ENCODE peak calls at places on chromosomes 3 and 15, in ten cellular contexts. One of them, this sample, is unnamed.

GRCh38 chr3:49519266-49519665 is 35.0 kb upstream of the BSN start:
- DNase-seq in MCF 10A: no peak
- DNase-seq in uterus: no peak
- DNase-seq in NCI-H1436: no peak
- DNase-seq in NCI-H1092 treated with DMSO at 0.1 percent for 48 hours: no peak
- DNase-seq in activated naive CD4-positive, alpha-beta T cell treated with anti-CD3 and anti-CD28 coated beads, Interleukin-2, amount 10 ng/mL, durations not matched to agents 7 days and 5 days: no peak
- DNase-seq in activated CD4-positive, alpha-beta T cell treated with anti-CD3 and anti-CD28 coated beads for 1 hour: no peak
- DNase-seq in HCEC 1CT: no peak
- DNase-seq in stimulated activated CD4-positive, alpha-beta T cell treated with anti-CD3 and anti-CD28 coated beads, Interleukin-4, amount 100 ng/mL, for 1 hour: no peak
- DNase-seq in trophoblast cell: no peak
- DNase-seq in this sample: no peak

GRCh38 chr3:126751611-126752302 is 47.7 kb downstream of the CHCHD6 start:
- DNase-seq in MCF 10A: no peak
- DNase-seq in uterus: no peak
- DNase-seq in NCI-H1436: no peak
- DNase-seq in NCI-H1092 treated with DMSO at 0.1 percent for 48 hours: no peak
- DNase-seq in activated naive CD4-positive, alpha-beta T cell treated with anti-CD3 and anti-CD28 coated beads, Interleukin-2, amount 10 ng/mL, durations not matched to agents 7 days and 5 days: no peak
- DNase-seq in activated CD4-positive, alpha-beta T cell treated with anti-CD3 and anti-CD28 coated beads for 1 hour: no peak
- DNase-seq in HCEC 1CT: no peak
- DNase-seq in stimulated activated CD4-positive, alpha-beta T cell treated with anti-CD3 and anti-CD28 coated beads, Interleukin-4, amount 100 ng/mL, for 1 hour: no peak
- DNase-seq in trophoblast cell: no peak
- DNase-seq in this sample: no peak

GRCh38 chr3:133930341-133930933 is 34.8 kb upstream of the RAB6B start:
- DNase-seq in MCF 10A: peak
- DNase-seq in uterus: no peak
- DNase-seq in NCI-H1436: peak
- DNase-seq in NCI-H1092 treated with DMSO at 0.1 percent for 48 hours: peak
- DNase-seq in activated naive CD4-positive, alpha-beta T cell treated with anti-CD3 and anti-CD28 coated beads, Interleukin-2, amount 10 ng/mL, durations not matched to agents 7 days and 5 days: no peak
- DNase-seq in activated CD4-positive, alpha-beta T cell treated with anti-CD3 and anti-CD28 coated beads for 1 hour: no peak
- DNase-seq in HCEC 1CT: peak
- DNase-seq in stimulated activated CD4-positive, alpha-beta T cell treated with anti-CD3 and anti-CD28 coated beads, Interleukin-4, amount 100 ng/mL, for 1 hour: no peak
- DNase-seq in trophoblast cell: peak
- DNase-seq in this sample: no peak

GRCh38 chr3:73582535-73582934 is 42.2 kb downstream of the PDZRN3 start:
- DNase-seq in MCF 10A: no peak
- DNase-seq in uterus: no peak
- DNase-seq in NCI-H1436: no peak
- DNase-seq in NCI-H1092 treated with DMSO at 0.1 percent for 48 hours: no peak
- DNase-seq in activated naive CD4-positive, alpha-beta T cell treated with anti-CD3 and anti-CD28 coated beads, Interleukin-2, amount 10 ng/mL, durations not matched to agents 7 days and 5 days: no peak
- DNase-seq in activated CD4-positive, alpha-beta T cell treated with anti-CD3 and anti-CD28 coated beads for 1 hour: no peak
- DNase-seq in HCEC 1CT: no peak
- DNase-seq in stimulated activated CD4-positive, alpha-beta T cell treated with anti-CD3 and anti-CD28 coated beads, Interleukin-4, amount 100 ng/mL, for 1 hour: no peak
- DNase-seq in trophoblast cell: no peak
- DNase-seq in this sample: no peak

GRCh38 chr3:150472421-150472820 is 64.3 kb downstream of the TSC22D2 start:
- DNase-seq in MCF 10A: no peak
- DNase-seq in uterus: no peak
- DNase-seq in NCI-H1436: no peak
- DNase-seq in NCI-H1092 treated with DMSO at 0.1 percent for 48 hours: no peak
- DNase-seq in activated naive CD4-positive, alpha-beta T cell treated with anti-CD3 and anti-CD28 coated beads, Interleukin-2, amount 10 ng/mL, durations not matched to agents 7 days and 5 days: no peak
- DNase-seq in activated CD4-positive, alpha-beta T cell treated with anti-CD3 and anti-CD28 coated beads for 1 hour: no peak
- DNase-seq in HCEC 1CT: no peak
- DNase-seq in stimulated activated CD4-positive, alpha-beta T cell treated with anti-CD3 and anti-CD28 coated beads, Interleukin-4, amount 100 ng/mL, for 1 hour: no peak
- DNase-seq in trophoblast cell: peak
- DNase-seq in this sample: no peak

GRCh38 chr3:34678580-34678979 is 880.1 kb downstream of the PDCD6IP start:
- DNase-seq in MCF 10A: no peak
- DNase-seq in uterus: no peak
- DNase-seq in NCI-H1436: no peak
- DNase-seq in NCI-H1092 treated with DMSO at 0.1 percent for 48 hours: no peak
- DNase-seq in activated naive CD4-positive, alpha-beta T cell treated with anti-CD3 and anti-CD28 coated beads, Interleukin-2, amount 10 ng/mL, durations not matched to agents 7 days and 5 days: no peak
- DNase-seq in activated CD4-positive, alpha-beta T cell treated with anti-CD3 and anti-CD28 coated beads for 1 hour: no peak
- DNase-seq in HCEC 1CT: no peak
- DNase-seq in stimulated activated CD4-positive, alpha-beta T cell treated with anti-CD3 and anti-CD28 coated beads, Interleukin-4, amount 100 ng/mL, for 1 hour: no peak
- DNase-seq in trophoblast cell: peak
- DNase-seq in this sample: no peak

GRCh38 chr3:44478606-44479094 is 1.2 kb upstream of the ZNF445 start:
- DNase-seq in MCF 10A: no peak
- DNase-seq in uterus: no peak
- DNase-seq in NCI-H1436: no peak
- DNase-seq in NCI-H1092 treated with DMSO at 0.1 percent for 48 hours: no peak
- DNase-seq in activated naive CD4-positive, alpha-beta T cell treated with anti-CD3 and anti-CD28 coated beads, Interleukin-2, amount 10 ng/mL, durations not matched to agents 7 days and 5 days: no peak
- DNase-seq in activated CD4-positive, alpha-beta T cell treated with anti-CD3 and anti-CD28 coated beads for 1 hour: no peak
- DNase-seq in HCEC 1CT: no peak
- DNase-seq in stimulated activated CD4-positive, alpha-beta T cell treated with anti-CD3 and anti-CD28 coated beads, Interleukin-4, amount 100 ng/mL, for 1 hour: no peak
- DNase-seq in trophoblast cell: no peak
- DNase-seq in this sample: no peak

GRCh38 chr3:119318871-119319270 is 24.7 kb downstream of the ARHGAP31 start:
- DNase-seq in MCF 10A: no peak
- DNase-seq in uterus: no peak
- DNase-seq in NCI-H1436: no peak
- DNase-seq in NCI-H1092 treated with DMSO at 0.1 percent for 48 hours: no peak
- DNase-seq in activated naive CD4-positive, alpha-beta T cell treated with anti-CD3 and anti-CD28 coated beads, Interleukin-2, amount 10 ng/mL, durations not matched to agents 7 days and 5 days: no peak
- DNase-seq in activated CD4-positive, alpha-beta T cell treated with anti-CD3 and anti-CD28 coated beads for 1 hour: no peak
- DNase-seq in HCEC 1CT: peak
- DNase-seq in stimulated activated CD4-positive, alpha-beta T cell treated with anti-CD3 and anti-CD28 coated beads, Interleukin-4, amount 100 ng/mL, for 1 hour: no peak
- DNase-seq in trophoblast cell: peak
- DNase-seq in this sample: no peak

GRCh38 chr3:10890665-10891064 is 74.6 kb downstream of the SLC6A11 start:
- DNase-seq in MCF 10A: no peak
- DNase-seq in uterus: no peak
- DNase-seq in NCI-H1436: no peak
- DNase-seq in NCI-H1092 treated with DMSO at 0.1 percent for 48 hours: no peak
- DNase-seq in activated naive CD4-positive, alpha-beta T cell treated with anti-CD3 and anti-CD28 coated beads, Interleukin-2, amount 10 ng/mL, durations not matched to agents 7 days and 5 days: no peak
- DNase-seq in activated CD4-positive, alpha-beta T cell treated with anti-CD3 and anti-CD28 coated beads for 1 hour: no peak
- DNase-seq in HCEC 1CT: no peak
- DNase-seq in stimulated activated CD4-positive, alpha-beta T cell treated with anti-CD3 and anti-CD28 coated beads, Interleukin-4, amount 100 ng/mL, for 1 hour: no peak
- DNase-seq in trophoblast cell: no peak
- DNase-seq in this sample: no peak

GRCh38 chr3:32243519-32243918 is 5.0 kb downstream of the CMTM8 start:
- DNase-seq in MCF 10A: no peak
- DNase-seq in uterus: no peak
- DNase-seq in NCI-H1436: no peak
- DNase-seq in NCI-H1092 treated with DMSO at 0.1 percent for 48 hours: no peak
- DNase-seq in activated naive CD4-positive, alpha-beta T cell treated with anti-CD3 and anti-CD28 coated beads, Interleukin-2, amount 10 ng/mL, durations not matched to agents 7 days and 5 days: no peak
- DNase-seq in activated CD4-positive, alpha-beta T cell treated with anti-CD3 and anti-CD28 coated beads for 1 hour: no peak
- DNase-seq in HCEC 1CT: no peak
- DNase-seq in stimulated activated CD4-positive, alpha-beta T cell treated with anti-CD3 and anti-CD28 coated beads, Interleukin-4, amount 100 ng/mL, for 1 hour: no peak
- DNase-seq in trophoblast cell: no peak
- DNase-seq in this sample: no peak

GRCh38 chr3:14403636-14404395 is 1.4 kb downstream of the SLC6A6 start:
- DNase-seq in MCF 10A: peak
- DNase-seq in uterus: peak
- DNase-seq in NCI-H1436: no peak
- DNase-seq in NCI-H1092 treated with DMSO at 0.1 percent for 48 hours: peak
- DNase-seq in activated naive CD4-positive, alpha-beta T cell treated with anti-CD3 and anti-CD28 coated beads, Interleukin-2, amount 10 ng/mL, durations not matched to agents 7 days and 5 days: no peak
- DNase-seq in activated CD4-positive, alpha-beta T cell treated with anti-CD3 and anti-CD28 coated beads for 1 hour: no peak
- DNase-seq in HCEC 1CT: peak
- DNase-seq in stimulated activated CD4-positive, alpha-beta T cell treated with anti-CD3 and anti-CD28 coated beads, Interleukin-4, amount 100 ng/mL, for 1 hour: no peak
- DNase-seq in trophoblast cell: no peak
- DNase-seq in this sample: no peak

GRCh38 chr3:62246094-62246493 is 127.3 kb downstream of the FEZF2 start:
- DNase-seq in MCF 10A: peak
- DNase-seq in uterus: no peak
- DNase-seq in NCI-H1436: no peak
- DNase-seq in NCI-H1092 treated with DMSO at 0.1 percent for 48 hours: no peak
- DNase-seq in activated naive CD4-positive, alpha-beta T cell treated with anti-CD3 and anti-CD28 coated beads, Interleukin-2, amount 10 ng/mL, durations not matched to agents 7 days and 5 days: no peak
- DNase-seq in activated CD4-positive, alpha-beta T cell treated with anti-CD3 and anti-CD28 coated beads for 1 hour: no peak
- DNase-seq in HCEC 1CT: no peak
- DNase-seq in stimulated activated CD4-positive, alpha-beta T cell treated with anti-CD3 and anti-CD28 coated beads, Interleukin-4, amount 100 ng/mL, for 1 hour: no peak
- DNase-seq in trophoblast cell: no peak
- DNase-seq in this sample: no peak

GRCh38 chr15:45139770-45140169 is 10.0 kb downstream of the DUOX1 start:
- DNase-seq in MCF 10A: no peak
- DNase-seq in uterus: no peak
- DNase-seq in NCI-H1436: no peak
- DNase-seq in NCI-H1092 treated with DMSO at 0.1 percent for 48 hours: no peak
- DNase-seq in activated naive CD4-positive, alpha-beta T cell treated with anti-CD3 and anti-CD28 coated beads, Interleukin-2, amount 10 ng/mL, durations not matched to agents 7 days and 5 days: no peak
- DNase-seq in activated CD4-positive, alpha-beta T cell treated with anti-CD3 and anti-CD28 coated beads for 1 hour: no peak
- DNase-seq in HCEC 1CT: no peak
- DNase-seq in stimulated activated CD4-positive, alpha-beta T cell treated with anti-CD3 and anti-CD28 coated beads, Interleukin-4, amount 100 ng/mL, for 1 hour: no peak
- DNase-seq in trophoblast cell: no peak
- DNase-seq in this sample: no peak

GRCh38 chr15:81410318-81410753 is 36.3 kb upstream of the TMC3 start:
- DNase-seq in MCF 10A: peak
- DNase-seq in uterus: peak
- DNase-seq in NCI-H1436: peak
- DNase-seq in NCI-H1092 treated with DMSO at 0.1 percent for 48 hours: peak
- DNase-seq in activated naive CD4-positive, alpha-beta T cell treated with anti-CD3 and anti-CD28 coated beads, Interleukin-2, amount 10 ng/mL, durations not matched to agents 7 days and 5 days: peak
- DNase-seq in activated CD4-positive, alpha-beta T cell treated with anti-CD3 and anti-CD28 coated beads for 1 hour: no peak
- DNase-seq in HCEC 1CT: peak
- DNase-seq in stimulated activated CD4-positive, alpha-beta T cell treated with anti-CD3 and anti-CD28 coated beads, Interleukin-4, amount 100 ng/mL, for 1 hour: no peak
- DNase-seq in trophoblast cell: peak
- DNase-seq in this sample: peak

GRCh38 chr3:192060160-192060783 is 599.3 kb downstream of the PYDC2 start:
- DNase-seq in MCF 10A: no peak
- DNase-seq in uterus: no peak
- DNase-seq in NCI-H1436: peak
- DNase-seq in NCI-H1092 treated with DMSO at 0.1 percent for 48 hours: peak
- DNase-seq in activated naive CD4-positive, alpha-beta T cell treated with anti-CD3 and anti-CD28 coated beads, Interleukin-2, amount 10 ng/mL, durations not matched to agents 7 days and 5 days: no peak
- DNase-seq in activated CD4-positive, alpha-beta T cell treated with anti-CD3 and anti-CD28 coated beads for 1 hour: no peak
- DNase-seq in HCEC 1CT: no peak
- DNase-seq in stimulated activated CD4-positive, alpha-beta T cell treated with anti-CD3 and anti-CD28 coated beads, Interleukin-4, amount 100 ng/mL, for 1 hour: no peak
- DNase-seq in trophoblast cell: no peak
- DNase-seq in this sample: no peak

GRCh38 chr3:88150771-88151170 is 1.0 kb downstream of the C3orf38 start:
- DNase-seq in MCF 10A: no peak
- DNase-seq in uterus: no peak
- DNase-seq in NCI-H1436: no peak
- DNase-seq in NCI-H1092 treated with DMSO at 0.1 percent for 48 hours: no peak
- DNase-seq in activated naive CD4-positive, alpha-beta T cell treated with anti-CD3 and anti-CD28 coated beads, Interleukin-2, amount 10 ng/mL, durations not matched to agents 7 days and 5 days: no peak
- DNase-seq in activated CD4-positive, alpha-beta T cell treated with anti-CD3 and anti-CD28 coated beads for 1 hour: no peak
- DNase-seq in HCEC 1CT: no peak
- DNase-seq in stimulated activated CD4-positive, alpha-beta T cell treated with anti-CD3 and anti-CD28 coated beads, Interleukin-4, amount 100 ng/mL, for 1 hour: no peak
- DNase-seq in trophoblast cell: no peak
- DNase-seq in this sample: peak

GRCh38 chr15:25501828-25502446 is 63.1 kb upstream of the UBE3A start:
- DNase-seq in MCF 10A: no peak
- DNase-seq in uterus: no peak
- DNase-seq in NCI-H1436: peak
- DNase-seq in NCI-H1092 treated with DMSO at 0.1 percent for 48 hours: peak
- DNase-seq in activated naive CD4-positive, alpha-beta T cell treated with anti-CD3 and anti-CD28 coated beads, Interleukin-2, amount 10 ng/mL, durations not matched to agents 7 days and 5 days: no peak
- DNase-seq in activated CD4-positive, alpha-beta T cell treated with anti-CD3 and anti-CD28 coated beads for 1 hour: no peak
- DNase-seq in HCEC 1CT: no peak
- DNase-seq in stimulated activated CD4-positive, alpha-beta T cell treated with anti-CD3 and anti-CD28 coated beads, Interleukin-4, amount 100 ng/mL, for 1 hour: no peak
- DNase-seq in trophoblast cell: peak
- DNase-seq in this sample: no peak

GRCh38 chr15:48954538-48954937 is 9.2 kb downstream of the SHC4 start:
- DNase-seq in MCF 10A: no peak
- DNase-seq in uterus: no peak
- DNase-seq in NCI-H1436: no peak
- DNase-seq in NCI-H1092 treated with DMSO at 0.1 percent for 48 hours: no peak
- DNase-seq in activated naive CD4-positive, alpha-beta T cell treated with anti-CD3 and anti-CD28 coated beads, Interleukin-2, amount 10 ng/mL, durations not matched to agents 7 days and 5 days: no peak
- DNase-seq in activated CD4-positive, alpha-beta T cell treated with anti-CD3 and anti-CD28 coated beads for 1 hour: no peak
- DNase-seq in HCEC 1CT: no peak
- DNase-seq in stimulated activated CD4-positive, alpha-beta T cell treated with anti-CD3 and anti-CD28 coated beads, Interleukin-4, amount 100 ng/mL, for 1 hour: no peak
- DNase-seq in trophoblast cell: peak
- DNase-seq in this sample: no peak

GRCh38 chr3:33417051-33417673 is 23.0 kb downstream of the UBP1 start:
- DNase-seq in MCF 10A: peak
- DNase-seq in uterus: no peak
- DNase-seq in NCI-H1436: no peak
- DNase-seq in NCI-H1092 treated with DMSO at 0.1 percent for 48 hours: no peak
- DNase-seq in activated naive CD4-positive, alpha-beta T cell treated with anti-CD3 and anti-CD28 coated beads, Interleukin-2, amount 10 ng/mL, durations not matched to agents 7 days and 5 days: no peak
- DNase-seq in activated CD4-positive, alpha-beta T cell treated with anti-CD3 and anti-CD28 coated beads for 1 hour: no peak
- DNase-seq in HCEC 1CT: peak
- DNase-seq in stimulated activated CD4-positive, alpha-beta T cell treated with anti-CD3 and anti-CD28 coated beads, Interleukin-4, amount 100 ng/mL, for 1 hour: peak
- DNase-seq in trophoblast cell: no peak
- DNase-seq in this sample: no peak

GRCh38 chr3:72613871-72614270 is 234.4 kb downstream of the SHQ1 start:
- DNase-seq in MCF 10A: no peak
- DNase-seq in uterus: no peak
- DNase-seq in NCI-H1436: no peak
- DNase-seq in NCI-H1092 treated with DMSO at 0.1 percent for 48 hours: no peak
- DNase-seq in activated naive CD4-positive, alpha-beta T cell treated with anti-CD3 and anti-CD28 coated beads, Interleukin-2, amount 10 ng/mL, durations not matched to agents 7 days and 5 days: no peak
- DNase-seq in activated CD4-positive, alpha-beta T cell treated with anti-CD3 and anti-CD28 coated beads for 1 hour: no peak
- DNase-seq in HCEC 1CT: no peak
- DNase-seq in stimulated activated CD4-positive, alpha-beta T cell treated with anti-CD3 and anti-CD28 coated beads, Interleukin-4, amount 100 ng/mL, for 1 hour: no peak
- DNase-seq in trophoblast cell: no peak
- DNase-seq in this sample: no peak

GRCh38 chr3:169104972-169105371 is 558.5 kb downstream of the MECOM start:
- DNase-seq in MCF 10A: peak
- DNase-seq in uterus: no peak
- DNase-seq in NCI-H1436: no peak
- DNase-seq in NCI-H1092 treated with DMSO at 0.1 percent for 48 hours: no peak
- DNase-seq in activated naive CD4-positive, alpha-beta T cell treated with anti-CD3 and anti-CD28 coated beads, Interleukin-2, amount 10 ng/mL, durations not matched to agents 7 days and 5 days: no peak
- DNase-seq in activated CD4-positive, alpha-beta T cell treated with anti-CD3 and anti-CD28 coated beads for 1 hour: no peak
- DNase-seq in HCEC 1CT: peak
- DNase-seq in stimulated activated CD4-positive, alpha-beta T cell treated with anti-CD3 and anti-CD28 coated beads, Interleukin-4, amount 100 ng/mL, for 1 hour: no peak
- DNase-seq in trophoblast cell: no peak
- DNase-seq in this sample: no peak

GRCh38 chr3:32176989-32177701 is 61.3 kb upstream of the CMTM8 start:
- DNase-seq in MCF 10A: peak
- DNase-seq in uterus: no peak
- DNase-seq in NCI-H1436: peak
- DNase-seq in NCI-H1092 treated with DMSO at 0.1 percent for 48 hours: peak
- DNase-seq in activated naive CD4-positive, alpha-beta T cell treated with anti-CD3 and anti-CD28 coated beads, Interleukin-2, amount 10 ng/mL, durations not matched to agents 7 days and 5 days: peak
- DNase-seq in activated CD4-positive, alpha-beta T cell treated with anti-CD3 and anti-CD28 coated beads for 1 hour: peak
- DNase-seq in HCEC 1CT: peak
- DNase-seq in stimulated activated CD4-positive, alpha-beta T cell treated with anti-CD3 and anti-CD28 coated beads, Interleukin-4, amount 100 ng/mL, for 1 hour: peak
- DNase-seq in trophoblast cell: peak
- DNase-seq in this sample: peak

GRCh38 chr3:138213373-138214085 is 26.4 kb downstream of the ARMC8 start:
- DNase-seq in MCF 10A: no peak
- DNase-seq in uterus: no peak
- DNase-seq in NCI-H1436: no peak
- DNase-seq in NCI-H1092 treated with DMSO at 0.1 percent for 48 hours: no peak
- DNase-seq in activated naive CD4-positive, alpha-beta T cell treated with anti-CD3 and anti-CD28 coated beads, Interleukin-2, amount 10 ng/mL, durations not matched to agents 7 days and 5 days: no peak
- DNase-seq in activated CD4-positive, alpha-beta T cell treated with anti-CD3 and anti-CD28 coated beads for 1 hour: no peak
- DNase-seq in HCEC 1CT: peak
- DNase-seq in stimulated activated CD4-positive, alpha-beta T cell treated with anti-CD3 and anti-CD28 coated beads, Interleukin-4, amount 100 ng/mL, for 1 hour: no peak
- DNase-seq in trophoblast cell: no peak
- DNase-seq in this sample: no peak

GRCh38 chr3:185930393-185931107 is 7.3 kb downstream of the TRA2B start:
- DNase-seq in MCF 10A: no peak
- DNase-seq in uterus: no peak
- DNase-seq in NCI-H1436: no peak
- DNase-seq in NCI-H1092 treated with DMSO at 0.1 percent for 48 hours: no peak
- DNase-seq in activated naive CD4-positive, alpha-beta T cell treated with anti-CD3 and anti-CD28 coated beads, Interleukin-2, amount 10 ng/mL, durations not matched to agents 7 days and 5 days: no peak
- DNase-seq in activated CD4-positive, alpha-beta T cell treated with anti-CD3 and anti-CD28 coated beads for 1 hour: no peak
- DNase-seq in HCEC 1CT: no peak
- DNase-seq in stimulated activated CD4-positive, alpha-beta T cell treated with anti-CD3 and anti-CD28 coated beads, Interleukin-4, amount 100 ng/mL, for 1 hour: no peak
- DNase-seq in trophoblast cell: no peak
- DNase-seq in this sample: no peak

GRCh38 chr3:156657862-156658731 is 16.3 kb upstream of the TIPARP start:
- DNase-seq in MCF 10A: no peak
- DNase-seq in uterus: no peak
- DNase-seq in NCI-H1436: no peak
- DNase-seq in NCI-H1092 treated with DMSO at 0.1 percent for 48 hours: no peak
- DNase-seq in activated naive CD4-positive, alpha-beta T cell treated with anti-CD3 and anti-CD28 coated beads, Interleukin-2, amount 10 ng/mL, durations not matched to agents 7 days and 5 days: no peak
- DNase-seq in activated CD4-positive, alpha-beta T cell treated with anti-CD3 and anti-CD28 coated beads for 1 hour: no peak
- DNase-seq in HCEC 1CT: no peak
- DNase-seq in stimulated activated CD4-positive, alpha-beta T cell treated with anti-CD3 and anti-CD28 coated beads, Interleukin-4, amount 100 ng/mL, for 1 hour: no peak
- DNase-seq in trophoblast cell: no peak
- DNase-seq in this sample: no peak

GRCh38 chr15:33467146-33467815 is 156.5 kb downstream of the RYR3 start:
- DNase-seq in MCF 10A: no peak
- DNase-seq in uterus: no peak
- DNase-seq in NCI-H1436: no peak
- DNase-seq in NCI-H1092 treated with DMSO at 0.1 percent for 48 hours: no peak
- DNase-seq in activated naive CD4-positive, alpha-beta T cell treated with anti-CD3 and anti-CD28 coated beads, Interleukin-2, amount 10 ng/mL, durations not matched to agents 7 days and 5 days: no peak
- DNase-seq in activated CD4-positive, alpha-beta T cell treated with anti-CD3 and anti-CD28 coated beads for 1 hour: no peak
- DNase-seq in HCEC 1CT: no peak
- DNase-seq in stimulated activated CD4-positive, alpha-beta T cell treated with anti-CD3 and anti-CD28 coated beads, Interleukin-4, amount 100 ng/mL, for 1 hour: no peak
- DNase-seq in trophoblast cell: no peak
- DNase-seq in this sample: no peak

GRCh38 chr3:55823001-55823400 is 335.9 kb upstream of the WNT5A start:
- DNase-seq in MCF 10A: no peak
- DNase-seq in uterus: no peak
- DNase-seq in NCI-H1436: no peak
- DNase-seq in NCI-H1092 treated with DMSO at 0.1 percent for 48 hours: no peak
- DNase-seq in activated naive CD4-positive, alpha-beta T cell treated with anti-CD3 and anti-CD28 coated beads, Interleukin-2, amount 10 ng/mL, durations not matched to agents 7 days and 5 days: no peak
- DNase-seq in activated CD4-positive, alpha-beta T cell treated with anti-CD3 and anti-CD28 coated beads for 1 hour: no peak
- DNase-seq in HCEC 1CT: no peak
- DNase-seq in stimulated activated CD4-positive, alpha-beta T cell treated with anti-CD3 and anti-CD28 coated beads, Interleukin-4, amount 100 ng/mL, for 1 hour: no peak
- DNase-seq in trophoblast cell: no peak
- DNase-seq in this sample: no peak

GRCh38 chr15:89400997-89401590 is 66.5 kb upstream of the POLG start:
- DNase-seq in MCF 10A: no peak
- DNase-seq in uterus: no peak
- DNase-seq in NCI-H1436: peak
- DNase-seq in NCI-H1092 treated with DMSO at 0.1 percent for 48 hours: no peak
- DNase-seq in activated naive CD4-positive, alpha-beta T cell treated with anti-CD3 and anti-CD28 coated beads, Interleukin-2, amount 10 ng/mL, durations not matched to agents 7 days and 5 days: no peak
- DNase-seq in activated CD4-positive, alpha-beta T cell treated with anti-CD3 and anti-CD28 coated beads for 1 hour: no peak
- DNase-seq in HCEC 1CT: no peak
- DNase-seq in stimulated activated CD4-positive, alpha-beta T cell treated with anti-CD3 and anti-CD28 coated beads, Interleukin-4, amount 100 ng/mL, for 1 hour: no peak
- DNase-seq in trophoblast cell: no peak
- DNase-seq in this sample: no peak

This sample was measured in B cell.